ENCODE peak calls at places on chromosomes 7 and 10, in ten cellular contexts. Z, Y, P, O, M, H, F, N, C and W are unnamed samples.

GRCh38 chr7:13989138-13989943 is at the start of gene ETV1:
- DNase-seq in Z (no peak), Y (peak; percentile 78), P (no peak), O (no peak), M (peak; percentile 35), H (peak; percentile 22), F (peak; percentile 62), N (peak; percentile 81), C (peak; percentile 75), W (no peak)

GRCh38 chr7:1742555-1743303 is 72.7 kb downstream of the ELFN1 start:
- DNase-seq in Z (no peak), Y (peak; percentile 60), P (no peak), O (peak; percentile 6), M (peak; percentile 77), H (no peak), F (no peak), N (peak; percentile 65), C (peak; percentile 82), W (no peak)

GRCh38 chr7:117645456-117646181 is 165.8 kb downstream of the CFTR start:
- DNase-seq in Z (no peak), Y (no peak), P (no peak), O (no peak), M (no peak), H (no peak), F (no peak), N (no peak), C (no peak), W (no peak)

GRCh38 chr10:19333631-19334030 is 285.0 kb downstream of the MALRD1 start:
- DNase-seq in Z (no peak), Y (no peak), P (no peak), O (no peak), M (no peak), H (no peak), F (no peak), N (no peak), C (no peak), W (no peak)

GRCh38 chr7:3733541-3734140 is 432.6 kb downstream of the SDK1 start:
- DNase-seq in Z (no peak), Y (no peak), P (no peak), O (no peak), M (no peak), H (no peak), F (no peak), N (no peak), C (no peak), W (no peak)

GRCh38 chr7:148286150-148286549 is 304.4 kb upstream of the C7orf33 start:
- DNase-seq in Z (no peak), Y (peak; percentile 61), P (no peak), O (no peak), M (no peak), H (no peak), F (no peak), N (no peak), C (no peak), W (no peak)

GRCh38 chr10:13839430-13839986 is 252.7 kb downstream of the PRPF18 start:
- DNase-seq in Z (no peak), Y (peak; percentile 50), P (no peak), O (no peak), M (no peak), H (no peak), F (no peak), N (no peak), C (no peak), W (no peak)

GRCh38 chr10:8050561-8051108 is 3.9 kb upstream of the GATA3 start:
- DNase-seq in Z (no peak), Y (peak; percentile 86), P (no peak), O (no peak), M (no peak), H (no peak), F (no peak), N (peak; percentile 47), C (no peak), W (no peak)

GRCh38 chr10:61987951-61988379 is 86.5 kb downstream of the ARID5B start:
- DNase-seq in Z (no peak), Y (no peak), P (no peak), O (no peak), M (no peak), H (no peak), F (no peak), N (no peak), C (no peak), W (no peak)

GRCh38 chr10:98047009-98047741 is 16.8 kb upstream of the CRTAC1 start:
- DNase-seq in Z (no peak), Y (no peak), P (no peak), O (no peak), M (no peak), H (no peak), F (no peak), N (no peak), C (no peak), W (no peak)

GRCh38 chr7:132705146-132705545 is 128.9 kb upstream of the PLXNA4 start:
- DNase-seq in Z (no peak), Y (no peak), P (no peak), O (no peak), M (no peak), H (no peak), F (no peak), N (no peak), C (no peak), W (no peak)

GRCh38 chr7:26667514-26668133 is 196.8 kb downstream of the SKAP2 start:
- DNase-seq in Z (peak; percentile 5), Y (peak; percentile 94), P (peak; percentile 94), O (no peak), M (peak; percentile 73), H (peak; percentile 29), F (peak; percentile 11), N (peak; percentile 98), C (no peak), W (peak; percentile 83)

GRCh38 chr7:159022238-159022993 is 122.3 kb downstream of the VIPR2 start:
- DNase-seq in Z (no peak), Y (peak; percentile 35), P (no peak), O (no peak), M (no peak), H (no peak), F (no peak), N (no peak), C (peak; percentile 60), W (no peak)

GRCh38 chr7:139479620-139480019 is 3.9 kb downstream of the KLRG2 start:
- DNase-seq in Z (no peak), Y (no peak), P (no peak), O (no peak), M (peak; percentile 26), H (no peak), F (no peak), N (no peak), C (no peak), W (no peak)

GRCh38 chr7:42915356-42915755 is 3.5 kb upstream of the C7orf25 start:
- DNase-seq in Z (no peak), Y (no peak), P (no peak), O (no peak), M (no peak), H (no peak), F (no peak), N (no peak), C (no peak), W (no peak)

GRCh38 chr10:66637273-66638036 is 288.4 kb upstream of the LRRTM3 start:
- DNase-seq in Z (no peak), Y (peak; percentile 5), P (no peak), O (no peak), M (no peak), H (no peak), F (no peak), N (no peak), C (no peak), W (no peak)

GRCh38 chr10:100747826-100748231 is 2.4 kb downstream of the PAX2 start:
- DNase-seq in Z (no peak), Y (no peak), P (no peak), O (no peak), M (no peak), H (no peak), F (no peak), N (no peak), C (no peak), W (no peak)